ENCODE peak calls at places on chromosomes 5 and 9, in four cellular contexts. One of them, this sample, is unnamed.

GRCh38 chr5:181215997-181216982 is 6.8 kb upstream of the TRIM41 start:
- DNase-seq in H1: no peak
- DNase-seq in neuronal stem cell: no peak
- DNase-seq in mesenchymal stem cell: no peak
- DNase-seq in this sample: no peak

GRCh38 chr5:135934939-135935338 is 19.8 kb downstream of the LECT2 start:
- DNase-seq in H1: no peak
- DNase-seq in neuronal stem cell: no peak
- DNase-seq in mesenchymal stem cell: peak
- DNase-seq in this sample: peak

GRCh38 chr5:164376840-164377239 is 871.4 kb downstream of the MAT2B start:
- DNase-seq in H1: no peak
- DNase-seq in neuronal stem cell: no peak
- DNase-seq in mesenchymal stem cell: no peak
- DNase-seq in this sample: no peak

GRCh38 chr5:651296-652022 is 39.3 kb downstream of the CEP72 start:
- DNase-seq in neuronal stem cell: no peak
- DNase-seq in mesenchymal stem cell: no peak
- DNase-seq in H1: peak
- DNase-seq in this sample: no peak

GRCh38 chr5:171610053-171610452 is 175.6 kb upstream of the SMIM23 start:
- DNase-seq in neuronal stem cell: no peak
- DNase-seq in H1: no peak
- DNase-seq in mesenchymal stem cell: no peak
- DNase-seq in this sample: no peak

GRCh38 chr9:81182421-81182820 is 506.9 kb downstream of the TLE1 start:
- DNase-seq in H1: no peak
- DNase-seq in neuronal stem cell: no peak
- DNase-seq in mesenchymal stem cell: peak
- DNase-seq in this sample: peak

GRCh38 chr5:151926186-151926585 is 1.5 kb upstream of the GLRA1 start:
- DNase-seq in mesenchymal stem cell: no peak
- DNase-seq in H1: no peak
- DNase-seq in neuronal stem cell: no peak
- DNase-seq in this sample: no peak

GRCh38 chr9:35014517-35014916 is 25.0 kb downstream of the DNAJB5 start:
- DNase-seq in H1: no peak
- DNase-seq in neuronal stem cell: no peak
- DNase-seq in mesenchymal stem cell: no peak
- DNase-seq in this sample: no peak

GRCh38 chr5:80216753-80217596 is 38.9 kb downstream of the SERINC5 start:
- DNase-seq in H1: no peak
- DNase-seq in mesenchymal stem cell: no peak
- DNase-seq in neuronal stem cell: no peak
- DNase-seq in this sample: no peak

GRCh38 chr9:83015897-83016296 is 47.0 kb downstream of the RASEF start:
- DNase-seq in neuronal stem cell: no peak
- DNase-seq in mesenchymal stem cell: no peak
- DNase-seq in H1: no peak
- DNase-seq in this sample: no peak

GRCh38 chr5:42908086-42908485 is 96.4 kb upstream of the SELENOP start:
- DNase-seq in H1: no peak
- DNase-seq in mesenchymal stem cell: no peak
- DNase-seq in neuronal stem cell: no peak
- DNase-seq in this sample: no peak

GRCh38 chr9:96553070-96553469 is 66.6 kb downstream of the CDC14B start:
- DNase-seq in mesenchymal stem cell: peak
- DNase-seq in neuronal stem cell: no peak
- DNase-seq in H1: no peak
- DNase-seq in this sample: peak

GRCh38 chr9:132415181-132415580 is 5.2 kb downstream of the CFAP77 start:
- DNase-seq in neuronal stem cell: no peak
- DNase-seq in mesenchymal stem cell: no peak
- DNase-seq in H1: peak
- DNase-seq in this sample: no peak
- H3K14ac ChIP-seq in neuronal stem cell: no peak
- H3K14ac ChIP-seq in mesenchymal stem cell: no peak
- H3K14ac ChIP-seq in H1: no peak
- H3K14ac ChIP-seq in this sample: no peak

DNA sequence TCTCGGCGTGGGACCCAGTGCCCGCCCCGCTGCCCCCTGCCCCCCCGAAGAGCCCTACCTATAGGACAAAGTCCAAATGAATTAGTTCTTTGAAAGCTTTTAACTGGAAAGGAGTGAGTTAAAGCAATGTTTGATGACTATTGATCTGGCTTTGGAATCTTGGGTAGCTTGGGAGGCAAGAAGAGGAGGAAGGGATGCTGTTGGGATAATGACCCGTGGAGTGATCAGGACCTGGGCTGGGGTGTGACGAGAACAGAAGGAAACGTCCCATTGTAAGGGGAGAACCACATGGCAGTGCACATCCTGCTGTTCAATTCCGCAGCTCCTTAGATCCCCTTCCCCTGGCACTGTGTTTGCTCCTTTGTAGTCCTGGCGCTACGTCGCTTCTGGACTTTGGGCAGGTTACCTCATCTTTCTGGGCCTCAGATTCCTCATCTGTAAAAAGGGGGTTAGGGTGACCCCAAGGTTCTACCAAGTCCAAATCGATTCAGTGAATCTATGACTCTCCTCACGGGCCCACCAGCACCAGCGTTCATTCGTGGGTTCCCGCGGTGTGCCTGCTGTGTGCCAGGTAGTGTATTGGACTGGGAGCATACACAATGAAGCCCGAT is 914 bp upstream of the NADK2 start:
- DNase-seq in mesenchymal stem cell: no peak
- DNase-seq in H1: no peak
- DNase-seq in neuronal stem cell: no peak
- DNase-seq in this sample: no peak
- H3K4me2 ChIP-seq in mesenchymal stem cell: peak
- H3K4me2 ChIP-seq in H1: peak
- H3K4me2 ChIP-seq in neuronal stem cell: peak
- H3K4me2 ChIP-seq in this sample: peak

DNA sequence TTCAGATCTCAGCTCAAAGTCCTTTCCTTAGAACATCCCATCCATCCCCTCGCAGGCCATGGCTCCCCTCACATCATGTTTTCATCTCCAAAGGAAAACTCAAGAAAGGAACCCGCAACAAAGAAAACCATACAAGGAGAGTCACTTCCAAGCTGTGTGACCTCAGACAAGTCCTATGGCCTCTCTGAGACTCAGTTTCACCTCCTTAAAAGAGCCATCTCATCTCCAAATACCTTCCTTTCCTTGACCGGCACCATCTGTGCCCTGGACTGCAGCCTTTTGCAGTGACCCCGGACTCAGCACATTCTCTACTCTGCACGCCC is 10.7 kb downstream of the CORO2A start:
- DNase-seq in neuronal stem cell: no peak
- DNase-seq in H1: no peak
- DNase-seq in mesenchymal stem cell: no peak
- DNase-seq in this sample: no peak
- H3K14ac ChIP-seq in neuronal stem cell: no peak
- H3K14ac ChIP-seq in H1: no peak
- H3K14ac ChIP-seq in mesenchymal stem cell: no peak
- H3K14ac ChIP-seq in this sample: no peak

DNA sequence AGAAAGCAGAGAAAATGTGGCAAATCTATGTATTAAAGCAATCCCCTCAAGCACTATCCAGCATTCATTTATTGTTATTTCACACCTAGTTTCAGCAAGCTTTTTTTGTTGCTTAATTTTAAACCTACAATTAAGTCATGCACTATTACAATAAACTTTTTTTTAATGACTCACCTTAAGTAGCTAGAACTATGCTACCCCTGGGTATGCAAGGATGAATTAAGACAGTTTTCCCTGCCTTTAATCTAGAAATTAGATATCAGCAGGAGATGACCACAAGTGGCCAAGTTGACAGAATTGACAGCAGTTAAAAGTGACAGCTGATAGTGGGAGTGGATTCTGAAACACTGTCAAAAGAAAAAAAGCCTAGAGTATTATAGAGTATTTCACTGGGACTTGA is 20.0 kb downstream of the ITGA1 start:
- DNase-seq in H1: no peak
- DNase-seq in mesenchymal stem cell: no peak
- DNase-seq in neuronal stem cell: no peak
- DNase-seq in this sample: no peak
- H3K4me2 ChIP-seq in H1: no peak
- H3K4me2 ChIP-seq in mesenchymal stem cell: no peak
- H3K4me2 ChIP-seq in neuronal stem cell: no peak
- H3K4me2 ChIP-seq in this sample: peak

GRCh38 chr5:172733179-172733973 is 37.6 kb downstream of the DUSP1 start:
- DNase-seq in neuronal stem cell: no peak
- DNase-seq in H1: no peak
- DNase-seq in mesenchymal stem cell: peak
- DNase-seq in this sample: peak
- H3K14ac ChIP-seq in neuronal stem cell: no peak
- H3K14ac ChIP-seq in H1: no peak
- H3K14ac ChIP-seq in mesenchymal stem cell: no peak
- H3K14ac ChIP-seq in this sample: peak

GRCh38 chr5:173902743-173903142 is 14.6 kb downstream of the CPEB4 start:
- DNase-seq in H1: no peak
- DNase-seq in neuronal stem cell: no peak
- DNase-seq in mesenchymal stem cell: no peak
- DNase-seq in this sample: no peak
- H3K4me2 ChIP-seq in H1: no peak
- H3K4me2 ChIP-seq in neuronal stem cell: no peak
- H3K4me2 ChIP-seq in mesenchymal stem cell: no peak
- H3K4me2 ChIP-seq in this sample: no peak

GRCh38 chr5:116731432-116731831 is 156.8 kb upstream of the SEMA6A start:
- DNase-seq in neuronal stem cell: no peak
- DNase-seq in H1: no peak
- DNase-seq in mesenchymal stem cell: no peak
- DNase-seq in this sample: no peak
- H3K14ac ChIP-seq in neuronal stem cell: no peak
- H3K14ac ChIP-seq in H1: no peak
- H3K14ac ChIP-seq in mesenchymal stem cell: no peak
- H3K14ac ChIP-seq in this sample: no peak

DNA sequence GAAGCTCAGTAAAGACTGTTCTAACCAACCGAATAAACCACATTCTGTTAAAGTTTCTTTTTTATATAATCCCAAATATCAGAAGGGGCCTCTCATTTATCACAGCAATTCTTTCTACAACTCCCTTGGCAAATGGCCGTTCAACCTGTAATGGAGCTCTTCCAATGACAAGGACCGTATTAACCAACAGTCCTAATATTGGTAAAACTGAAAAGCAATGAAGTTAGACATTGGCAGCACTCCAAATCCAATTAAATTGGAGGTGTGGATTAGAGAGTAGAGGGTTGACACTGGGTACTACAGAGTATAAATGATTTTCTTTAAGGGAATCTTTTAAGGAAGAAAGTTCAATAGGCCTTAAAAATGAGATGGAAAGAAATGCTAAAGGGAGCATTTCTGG is 842 bp downstream of the TMED7 start:
- DNase-seq in mesenchymal stem cell: peak
- DNase-seq in H1: no peak
- DNase-seq in neuronal stem cell: no peak
- DNase-seq in this sample: no peak
- H3K4me2 ChIP-seq in mesenchymal stem cell: peak
- H3K4me2 ChIP-seq in H1: peak
- H3K4me2 ChIP-seq in neuronal stem cell: peak
- H3K4me2 ChIP-seq in this sample: peak